ENCODE peak calls at places on chromosome 3, in five cellular contexts. One of them, this sample, is unnamed.

GRCh38 chr3:15205934-15206661 is at the start of gene CAPN7:
- DNase-seq in HFF-Myc: peak
- DNase-seq in GM10248: peak
- DNase-seq in epithelial cell of esophagus: peak
- DNase-seq in activated CD4-positive, alpha-beta T cell treated with anti-CD3 and anti-CD28 coated beads, Interleukin-2, amount 50 U/mL, for 24 hours: peak
- DNase-seq in this sample: peak

GRCh38 chr3:39378957-39379777 is 4.0 kb upstream of the SLC25A38 start:
- DNase-seq in GM10248: no peak
- DNase-seq in HFF-Myc: no peak
- DNase-seq in epithelial cell of esophagus: no peak
- DNase-seq in activated CD4-positive, alpha-beta T cell treated with anti-CD3 and anti-CD28 coated beads, Interleukin-2, amount 50 U/mL, for 24 hours: no peak
- DNase-seq in this sample: no peak

GRCh38 chr3:131326307-131326706 is 55.3 kb upstream of the NUDT16 start:
- DNase-seq in GM10248: no peak
- DNase-seq in epithelial cell of esophagus: peak
- DNase-seq in activated CD4-positive, alpha-beta T cell treated with anti-CD3 and anti-CD28 coated beads, Interleukin-2, amount 50 U/mL, for 24 hours: no peak
- DNase-seq in HFF-Myc: no peak
- DNase-seq in this sample: peak

GRCh38 chr3:179949428-179949827 is 87.3 kb downstream of the PEX5L start:
- DNase-seq in epithelial cell of esophagus: no peak
- DNase-seq in HFF-Myc: no peak
- DNase-seq in activated CD4-positive, alpha-beta T cell treated with anti-CD3 and anti-CD28 coated beads, Interleukin-2, amount 50 U/mL, for 24 hours: no peak
- DNase-seq in GM10248: no peak
- DNase-seq in this sample: no peak

GRCh38 chr3:148727242-148727641 is 29.5 kb downstream of the AGTR1 start:
- DNase-seq in GM10248: peak
- DNase-seq in activated CD4-positive, alpha-beta T cell treated with anti-CD3 and anti-CD28 coated beads, Interleukin-2, amount 50 U/mL, for 24 hours: no peak
- DNase-seq in epithelial cell of esophagus: peak
- DNase-seq in HFF-Myc: no peak
- DNase-seq in this sample: no peak

GRCh38 chr3:17088017-17088416 is 203.3 kb downstream of the PLCL2 start:
- DNase-seq in GM10248: no peak
- DNase-seq in epithelial cell of esophagus: no peak
- DNase-seq in activated CD4-positive, alpha-beta T cell treated with anti-CD3 and anti-CD28 coated beads, Interleukin-2, amount 50 U/mL, for 24 hours: no peak
- DNase-seq in HFF-Myc: no peak
- DNase-seq in this sample: no peak

GRCh38 chr3:12879191-12879815 is 37.9 kb upstream of the RPL32 start:
- DNase-seq in activated CD4-positive, alpha-beta T cell treated with anti-CD3 and anti-CD28 coated beads, Interleukin-2, amount 50 U/mL, for 24 hours: no peak
- DNase-seq in HFF-Myc: no peak
- DNase-seq in epithelial cell of esophagus: no peak
- DNase-seq in GM10248: no peak
- DNase-seq in this sample: no peak

GRCh38 chr3:125154800-125155269 is 57.7 kb downstream of the SLC12A8 start:
- DNase-seq in epithelial cell of esophagus: no peak
- DNase-seq in HFF-Myc: no peak
- DNase-seq in GM10248: no peak
- DNase-seq in activated CD4-positive, alpha-beta T cell treated with anti-CD3 and anti-CD28 coated beads, Interleukin-2, amount 50 U/mL, for 24 hours: no peak
- DNase-seq in this sample: no peak

GRCh38 chr3:51705276-51706020 is 1.4 kb upstream of the GRM2 start:
- DNase-seq in activated CD4-positive, alpha-beta T cell treated with anti-CD3 and anti-CD28 coated beads, Interleukin-2, amount 50 U/mL, for 24 hours: no peak
- DNase-seq in epithelial cell of esophagus: no peak
- DNase-seq in GM10248: no peak
- DNase-seq in HFF-Myc: no peak
- DNase-seq in this sample: no peak

GRCh38 chr3:38521391-38521987 is 25.3 kb downstream of the EXOG start:
- DNase-seq in epithelial cell of esophagus: peak
- DNase-seq in activated CD4-positive, alpha-beta T cell treated with anti-CD3 and anti-CD28 coated beads, Interleukin-2, amount 50 U/mL, for 24 hours: peak
- DNase-seq in GM10248: peak
- DNase-seq in HFF-Myc: peak
- DNase-seq in this sample: peak

GRCh38 chr3:169668081-169668956 is 4.8 kb upstream of the MECOM start:
- DNase-seq in GM10248: no peak
- DNase-seq in epithelial cell of esophagus: peak
- DNase-seq in activated CD4-positive, alpha-beta T cell treated with anti-CD3 and anti-CD28 coated beads, Interleukin-2, amount 50 U/mL, for 24 hours: no peak
- DNase-seq in HFF-Myc: no peak
- DNase-seq in this sample: peak

GRCh38 chr3:119731545-119732343 is 28.9 kb downstream of the CFAP91 start:
- DNase-seq in epithelial cell of esophagus: peak
- DNase-seq in activated CD4-positive, alpha-beta T cell treated with anti-CD3 and anti-CD28 coated beads, Interleukin-2, amount 50 U/mL, for 24 hours: no peak
- DNase-seq in HFF-Myc: no peak
- DNase-seq in GM10248: no peak
- DNase-seq in this sample: peak

GRCh38 chr3:11624704-11625375 is 18.9 kb downstream of the VGLL4 start:
- DNase-seq in GM10248: no peak
- DNase-seq in activated CD4-positive, alpha-beta T cell treated with anti-CD3 and anti-CD28 coated beads, Interleukin-2, amount 50 U/mL, for 24 hours: no peak
- DNase-seq in epithelial cell of esophagus: no peak
- DNase-seq in HFF-Myc: no peak
- DNase-seq in this sample: no peak

This sample was measured in foreskin keratinocyte.